ENCODE peak calls at places on chromosomes 16 and 17, in five cellular contexts. F is WERI-Rb-1, G is skeletal muscle cell, W is fibroblast of lung, Y is AG04450. B is an unnamed sample.

GRCh38 chr16:84677017-84677803 is 22.6 kb upstream of the USP10 start:
- DNase-seq in F (peak), G (no peak), W (no peak), Y (no peak), B (no peak)

GRCh38 chr17:8918811-8919210 is 46.7 kb downstream of the PIK3R5 start:
- DNase-seq in F (no peak), G (no peak), W (peak), Y (no peak), B (no peak)

GRCh38 chr17:29857823-29858222 is 72.2 kb downstream of the SSH2 start:
- DNase-seq in F (no peak), G (no peak), W (no peak), Y (no peak), B (no peak)

GRCh38 chr16:80034948-80035700 is 434.6 kb upstream of the MAF start:
- DNase-seq in F (no peak), G (no peak), W (no peak), Y (no peak), B (no peak)

GRCh38 chr16:87571868-87572244 is 30.5 kb upstream of the JPH3 start:
- DNase-seq in F (no peak), G (no peak), W (no peak), Y (no peak), B (no peak)

GRCh38 chr17:59964455-59965328 is at the start of gene RNFT1:
- DNase-seq in F (peak), G (peak), W (peak), Y (peak), B (peak)

GRCh38 chr16:64089697-64090096 is 1032.2 kb downstream of the CDH11 start:
- DNase-seq in F (peak), G (no peak), W (peak), Y (no peak), B (peak)

GRCh38 chr16:57151369-57151768 is 34.5 kb downstream of the PSME3IP1 start:
- DNase-seq in F (no peak), G (no peak), W (no peak), Y (no peak), B (no peak)

GRCh38 chr16:11386791-11387546 is 41.7 kb downstream of the RMI2 start:
- DNase-seq in F (peak), G (no peak), W (no peak), Y (no peak), B (no peak)

GRCh38 chr16:84532299-84532724 is 27.9 kb upstream of the MEAK7 start:
- DNase-seq in F (no peak), G (peak), W (peak), Y (peak), B (peak)

GRCh38 chr16:17450291-17450690 is 20.5 kb downstream of the XYLT1 start:
- DNase-seq in F (no peak), G (no peak), W (no peak), Y (no peak), B (no peak)

GRCh38 chr16:27235055-27235937 is 32.0 kb downstream of the KDM8 start:
- DNase-seq in F (peak), G (peak), W (peak), Y (no peak), B (peak)
- H3K4me3 ChIP-seq in F (no peak), G (no peak), W (no peak), Y (no peak), B (no peak)

DNA sequence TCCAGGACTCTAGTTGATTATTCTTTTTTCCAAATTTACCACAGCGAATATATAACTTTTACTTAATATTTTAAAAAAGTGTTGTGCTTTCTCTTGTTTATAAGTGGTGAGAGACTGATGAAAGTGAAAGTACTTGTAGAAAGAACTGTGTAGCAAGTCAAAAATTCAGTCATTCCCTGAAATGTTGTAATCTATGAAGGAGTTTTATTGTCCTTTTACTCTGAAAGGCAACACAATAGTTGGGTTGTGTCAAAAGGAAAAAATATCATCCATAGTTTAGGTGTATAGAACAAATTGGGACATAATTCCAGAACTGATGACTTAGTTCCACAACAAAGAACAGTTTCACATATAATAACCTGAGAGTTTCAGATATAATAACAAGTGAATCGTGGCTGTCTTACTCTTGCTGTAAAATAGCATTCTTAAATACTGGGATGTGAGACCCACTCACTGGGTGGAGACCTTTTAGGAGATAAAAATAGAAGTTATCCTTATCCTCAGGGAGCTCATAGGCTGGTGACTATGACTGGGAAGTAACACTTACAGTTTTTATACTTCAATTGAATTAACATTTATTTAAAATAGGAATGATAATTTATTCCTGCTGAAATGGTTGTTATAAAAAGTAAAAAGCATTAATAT is 20.6 kb downstream of the CYB5B start:
- DNase-seq in F (no peak), G (no peak), W (no peak), Y (no peak), B (no peak)
- H3K4me3 ChIP-seq in F (no peak), G (no peak), W (peak), Y (peak), B (no peak)

DNA sequence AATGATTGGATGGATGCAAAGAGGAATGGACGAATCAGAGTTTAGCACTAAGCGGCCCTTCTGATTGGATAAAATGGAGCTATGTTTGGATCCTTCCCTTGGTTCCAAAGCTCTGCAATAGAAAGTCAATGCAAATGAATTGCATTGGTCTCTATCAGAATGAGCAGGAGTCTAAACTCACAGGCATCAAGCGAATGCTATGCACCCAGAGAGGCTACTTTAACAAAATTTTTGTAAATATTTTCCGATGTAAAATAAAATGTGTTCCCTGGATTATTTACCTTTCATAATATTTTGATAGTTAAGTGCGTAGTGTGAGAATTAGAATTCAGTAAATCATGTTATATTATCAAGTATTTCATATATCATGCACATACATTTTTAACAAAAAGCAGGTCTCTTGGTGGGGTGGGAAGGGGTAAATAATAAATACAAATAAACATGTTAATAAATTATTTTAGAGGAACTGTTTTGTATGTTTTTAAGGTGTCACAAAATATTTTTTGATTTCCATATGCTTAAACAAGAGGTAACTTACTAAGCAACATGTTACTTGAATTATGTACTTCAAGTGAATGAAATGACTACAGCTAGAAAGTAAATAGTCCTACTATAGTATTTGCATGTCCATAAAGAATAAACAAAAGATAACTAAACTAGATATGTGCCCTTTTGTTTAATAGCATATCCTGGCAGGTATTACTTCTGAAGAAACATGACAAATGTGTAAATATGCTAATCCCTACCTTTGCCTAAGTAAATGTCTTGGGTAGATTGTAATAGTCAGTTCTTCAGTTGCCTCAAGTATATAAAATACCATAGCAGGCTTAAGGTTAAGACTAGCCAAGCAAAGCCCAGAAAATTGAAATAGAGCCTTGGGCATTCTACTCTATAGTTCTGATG is 4.4 kb upstream of the UNK start:
- DNase-seq in F (no peak), G (no peak), W (no peak), Y (no peak), B (no peak)
- H3K4me3 ChIP-seq in F (no peak), G (peak), W (no peak), Y (no peak), B (peak)

GRCh38 chr17:22090263-22090935 is 398.1 kb downstream of the KCNJ18 start:
- DNase-seq in F (no peak), G (no peak), W (no peak), Y (no peak), B (no peak)
- H3K4me3 ChIP-seq in F (no peak), G (no peak), W (no peak), Y (no peak), B (no peak)

DNA sequence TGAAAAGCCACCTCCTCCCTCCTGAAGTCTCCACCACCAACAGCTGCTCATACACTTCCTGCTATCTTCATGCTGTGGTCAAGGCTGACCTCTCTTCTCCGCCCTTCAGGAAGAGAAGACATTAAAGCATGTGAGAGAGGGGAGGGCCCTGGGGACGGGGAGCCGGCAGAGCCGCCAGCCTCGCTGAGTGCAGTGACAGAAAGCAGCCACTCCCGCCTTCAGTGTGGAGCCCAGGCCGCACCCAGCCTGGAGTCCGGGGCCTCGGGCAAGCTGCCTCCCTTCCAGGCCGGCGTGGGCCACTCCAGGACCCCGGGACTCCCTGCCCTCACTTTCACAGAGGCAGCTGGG is 94.7 kb upstream of the TNRC6C start:
- DNase-seq in F (no peak), G (no peak), W (peak), Y (no peak), B (no peak)
- H3K4me3 ChIP-seq in F (no peak), G (no peak), W (no peak), Y (no peak), B (no peak)

DNA sequence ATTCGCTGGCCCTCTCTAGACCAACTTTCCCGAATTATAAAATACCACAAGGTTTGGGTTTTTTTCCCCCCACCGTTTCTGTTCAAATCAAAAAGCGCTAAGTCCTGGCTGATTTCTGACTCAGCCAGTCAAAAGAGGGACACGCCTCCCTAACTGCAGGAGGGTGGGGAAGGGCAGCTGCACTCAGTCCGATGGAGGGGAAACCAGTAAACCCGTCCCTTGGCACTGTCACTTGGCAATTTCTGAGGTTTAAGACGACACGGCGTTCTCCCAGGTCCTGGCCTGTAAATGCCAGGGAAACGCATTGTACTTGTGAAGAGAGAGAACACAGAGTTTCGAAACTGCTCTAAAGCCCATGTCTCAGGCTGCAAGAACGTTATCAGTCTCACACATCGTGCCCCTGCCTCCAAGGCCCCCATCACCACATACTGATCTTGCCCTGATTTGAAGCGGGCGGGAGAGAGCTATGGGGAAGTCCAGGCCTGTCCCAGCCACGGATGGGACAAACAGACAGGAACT is 57.9 kb downstream of the ZFHX3 start:
- DNase-seq in F (no peak), G (peak), W (peak), Y (peak), B (peak)
- H3K4me3 ChIP-seq in F (no peak), G (peak), W (peak), Y (peak), B (peak)

DNA sequence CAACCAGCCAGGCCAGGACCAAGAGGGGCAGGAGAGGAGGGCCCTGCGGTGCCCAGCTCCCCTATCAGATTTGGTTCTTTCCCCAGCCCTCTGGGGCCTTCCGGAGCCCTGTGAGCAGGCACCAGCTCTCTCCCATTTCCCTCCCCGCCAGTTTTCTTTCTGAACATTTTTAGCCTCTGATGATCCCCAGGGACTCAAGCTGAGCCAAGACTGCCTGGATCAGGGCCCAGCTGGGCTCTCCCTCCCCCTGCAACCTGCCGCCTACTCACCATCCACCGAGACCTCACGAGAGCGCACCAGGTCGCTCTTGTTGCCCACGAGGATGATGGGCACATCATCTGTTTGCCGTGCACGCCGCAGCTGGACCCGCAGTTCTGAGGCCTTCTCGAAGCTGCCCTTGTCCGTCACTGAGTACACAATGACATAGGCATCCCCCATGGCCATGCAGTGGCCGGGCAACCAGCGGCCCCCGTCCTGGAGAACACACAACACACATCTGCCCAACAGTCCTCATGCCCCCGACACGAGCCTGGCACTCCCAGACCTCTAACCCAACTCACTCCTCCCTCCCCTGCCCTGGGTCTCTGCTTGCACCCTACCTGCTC is 2.0 kb downstream of the RRAD start:
- DNase-seq in F (peak), G (no peak), W (peak), Y (no peak), B (no peak)
- H3K4me3 ChIP-seq in F (peak), G (no peak), W (no peak), Y (no peak), B (no peak)

GRCh38 chr16:8739989-8740704 is 57.3 kb downstream of the TMEM186 start:
- DNase-seq in F (no peak), G (no peak), W (no peak), Y (no peak), B (no peak)
- H3K4me3 ChIP-seq in F (no peak), G (no peak), W (no peak), Y (no peak), B (no peak)